ENCODE peak calls at places on chromosome 11, in six cellular contexts. One of them, this sample, is unnamed.

GRCh38 chr11:35009191-35009940 is 92.9 kb downstream of the PDHX start:
- DNase-seq in body of pancreas: peak; percentile 66
- DNase-seq in fibroblast of lung: peak; percentile 87
- DNase-seq in heart left ventricle: no peak
- DNase-seq in BJ: no peak
- DNase-seq in WERI-Rb-1: no peak
- DNase-seq in this sample: no peak

GRCh38 chr11:83007909-83008580 is 63.7 kb downstream of the RAB30 start:
- DNase-seq in body of pancreas: peak; percentile 61
- DNase-seq in fibroblast of lung: peak; percentile 43
- DNase-seq in heart left ventricle: peak; percentile 76
- DNase-seq in BJ: no peak
- DNase-seq in WERI-Rb-1: peak; percentile 94
- DNase-seq in this sample: no peak

GRCh38 chr11:115379528-115379927 is 124.7 kb downstream of the CADM1 start:
- DNase-seq in body of pancreas: no peak
- DNase-seq in fibroblast of lung: no peak
- DNase-seq in heart left ventricle: no peak
- DNase-seq in BJ: no peak
- DNase-seq in WERI-Rb-1: no peak
- DNase-seq in this sample: no peak

GRCh38 chr11:38839076-38839475 is 2241.0 kb upstream of the RAG2 start:
- DNase-seq in body of pancreas: no peak
- DNase-seq in fibroblast of lung: no peak
- DNase-seq in heart left ventricle: no peak
- DNase-seq in BJ: no peak
- DNase-seq in WERI-Rb-1: no peak
- DNase-seq in this sample: no peak

GRCh38 chr11:126543691-126544090 is 188.2 kb downstream of the ST3GAL4 start:
- DNase-seq in body of pancreas: no peak
- DNase-seq in fibroblast of lung: no peak
- DNase-seq in heart left ventricle: no peak
- DNase-seq in BJ: no peak
- DNase-seq in WERI-Rb-1: no peak
- DNase-seq in this sample: no peak

GRCh38 chr11:77547863-77548551 is 41.7 kb upstream of the AQP11 start:
- DNase-seq in body of pancreas: peak; percentile 33
- DNase-seq in fibroblast of lung: peak; percentile 60
- DNase-seq in heart left ventricle: no peak
- DNase-seq in BJ: no peak
- DNase-seq in WERI-Rb-1: peak; percentile 42
- DNase-seq in this sample: peak; percentile 21

GRCh38 chr11:96827164-96827563 is 437.4 kb downstream of the JRKL start:
- DNase-seq in body of pancreas: no peak
- DNase-seq in fibroblast of lung: peak; percentile 22
- DNase-seq in heart left ventricle: no peak
- DNase-seq in BJ: no peak
- DNase-seq in WERI-Rb-1: peak; percentile 50
- DNase-seq in this sample: no peak

GRCh38 chr11:2892215-2893020 is 6.8 kb upstream of the CDKN1C start:
- DNase-seq in body of pancreas: no peak
- DNase-seq in fibroblast of lung: peak; percentile 40
- DNase-seq in heart left ventricle: peak; percentile 79
- DNase-seq in BJ: no peak
- DNase-seq in WERI-Rb-1: peak; percentile 78
- DNase-seq in this sample: no peak

GRCh38 chr11:61955031-61955415 is 4.9 kb downstream of the BEST1 start:
- DNase-seq in body of pancreas: no peak
- DNase-seq in fibroblast of lung: peak; percentile 53
- DNase-seq in heart left ventricle: peak; percentile 84
- DNase-seq in BJ: peak; percentile 48
- DNase-seq in WERI-Rb-1: peak; percentile 62
- DNase-seq in this sample: no peak
- TF ChIP-seq CTCF in body of pancreas: no peak
- TF ChIP-seq CTCF in fibroblast of lung: no peak
- TF ChIP-seq CTCF in heart left ventricle: no peak
- TF ChIP-seq CTCF in BJ: peak; percentile 51
- TF ChIP-seq CTCF in WERI-Rb-1: no peak
- TF ChIP-seq CTCF in this sample: peak; percentile 54

GRCh38 chr11:61793829-61794204 is 1.1 kb downstream of the FEN1 start:
- DNase-seq in body of pancreas: no peak
- DNase-seq in fibroblast of lung: no peak
- DNase-seq in heart left ventricle: peak; percentile 10
- DNase-seq in BJ: no peak
- DNase-seq in WERI-Rb-1: no peak
- DNase-seq in this sample: no peak
- H3K4me3 ChIP-seq in body of pancreas: no peak overlapping the region
- H3K4me3 ChIP-seq in fibroblast of lung: peak overlapping the region; percentile 100
- H3K4me3 ChIP-seq in heart left ventricle: no peak overlapping the region
- H3K4me3 ChIP-seq in BJ: no peak overlapping the region
- H3K4me3 ChIP-seq in WERI-Rb-1: peak overlapping the region; percentile 98
- H3K4me3 ChIP-seq in this sample: peak overlapping the region; percentile 98

DNA sequence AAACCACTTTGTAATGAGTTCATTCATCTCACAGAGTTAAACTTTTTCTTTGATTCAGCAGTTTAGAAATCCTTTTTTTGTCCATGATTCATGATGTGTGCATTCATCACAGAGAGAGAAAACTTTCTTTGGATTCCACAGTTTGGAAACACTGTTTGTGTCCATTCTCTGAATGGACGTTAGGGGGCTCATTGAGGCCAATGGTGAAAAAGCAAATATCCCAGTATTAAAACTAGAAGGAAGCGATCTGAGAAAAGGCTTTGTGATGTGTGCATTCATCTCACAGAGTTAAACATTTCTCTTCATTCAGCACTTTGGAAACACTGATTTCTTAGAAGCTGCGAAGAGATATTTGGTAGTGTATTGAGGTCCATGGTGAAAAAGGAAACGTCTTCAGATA is 155.6 kb upstream of the TRIM48 start:
- DNase-seq in body of pancreas: no peak
- DNase-seq in fibroblast of lung: no peak
- DNase-seq in heart left ventricle: no peak
- DNase-seq in BJ: no peak
- DNase-seq in WERI-Rb-1: no peak
- DNase-seq in this sample: no peak
- TF ChIP-seq CTCF in body of pancreas: no peak
- TF ChIP-seq CTCF in fibroblast of lung: no peak
- TF ChIP-seq CTCF in heart left ventricle: no peak
- TF ChIP-seq CTCF in BJ: no peak
- TF ChIP-seq CTCF in WERI-Rb-1: no peak
- TF ChIP-seq CTCF in this sample: no peak

DNA sequence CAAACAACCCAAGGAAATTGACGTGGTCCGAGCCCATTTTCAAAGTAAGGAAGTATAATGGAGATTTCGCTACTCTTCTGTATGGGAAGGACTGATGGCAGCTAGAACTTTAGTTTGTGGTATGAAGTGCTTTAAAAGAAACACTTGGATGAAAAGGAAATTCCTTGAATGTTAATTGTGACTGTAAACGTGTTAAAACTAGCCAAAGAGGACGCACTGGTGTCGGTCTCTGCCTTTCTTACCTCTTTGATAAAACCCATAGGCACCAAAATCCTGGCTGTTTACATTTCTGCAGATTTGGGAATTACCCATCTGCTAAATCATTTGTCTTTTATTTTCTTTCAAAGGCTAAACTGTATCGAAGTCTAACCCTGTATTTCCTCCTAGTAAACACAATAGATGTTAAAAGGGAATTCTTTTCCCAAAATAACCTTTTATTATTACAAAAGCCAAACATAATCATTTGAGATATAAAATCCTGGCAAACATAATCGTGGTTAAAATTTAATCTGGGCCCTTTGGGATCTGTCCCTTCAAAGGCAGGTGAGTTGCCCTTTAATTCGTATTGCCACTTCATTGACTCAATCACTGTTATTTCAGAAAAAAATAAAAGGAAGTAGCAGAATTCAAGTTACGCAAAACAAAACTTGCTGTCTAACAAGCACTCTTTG is 2.4 kb downstream of the RASSF10 start:
- DNase-seq in body of pancreas: no peak
- DNase-seq in fibroblast of lung: no peak
- DNase-seq in heart left ventricle: no peak
- DNase-seq in BJ: no peak
- DNase-seq in WERI-Rb-1: no peak
- DNase-seq in this sample: no peak
- H3K4me3 ChIP-seq in body of pancreas: no peak overlapping the region
- H3K4me3 ChIP-seq in fibroblast of lung: no peak overlapping the region
- H3K4me3 ChIP-seq in heart left ventricle: peak overlapping the region; percentile 45
- H3K4me3 ChIP-seq in BJ: no peak overlapping the region
- H3K4me3 ChIP-seq in WERI-Rb-1: no peak overlapping the region
- H3K4me3 ChIP-seq in this sample: no peak overlapping the region

GRCh38 chr11:47918370-47918690 is 62.0 kb upstream of the PTPRJ start:
- DNase-seq in body of pancreas: no peak
- DNase-seq in fibroblast of lung: no peak
- DNase-seq in heart left ventricle: no peak
- DNase-seq in BJ: no peak
- DNase-seq in WERI-Rb-1: no peak
- DNase-seq in this sample: no peak

GRCh38 chr11:47918882-47919495 is 61.4 kb upstream of the PTPRJ start:
- DNase-seq in body of pancreas: no peak
- DNase-seq in fibroblast of lung: peak; percentile 61
- DNase-seq in heart left ventricle: no peak
- DNase-seq in BJ: no peak
- DNase-seq in WERI-Rb-1: no peak
- DNase-seq in this sample: no peak

GRCh38 chr11:47924184-47924671 is 56.1 kb upstream of the PTPRJ start:
- DNase-seq in body of pancreas: peak; percentile 91
- DNase-seq in fibroblast of lung: peak; percentile 84
- DNase-seq in heart left ventricle: no peak
- DNase-seq in BJ: peak; percentile 59
- DNase-seq in WERI-Rb-1: no peak
- DNase-seq in this sample: no peak

GRCh38 chr11:47928426-47928825 is 51.9 kb upstream of the PTPRJ start:
- DNase-seq in body of pancreas: no peak
- DNase-seq in fibroblast of lung: no peak
- DNase-seq in heart left ventricle: no peak
- DNase-seq in BJ: no peak
- DNase-seq in WERI-Rb-1: no peak
- DNase-seq in this sample: no peak

GRCh38 chr11:47923667-47924066 is 56.7 kb upstream of the PTPRJ start:
- DNase-seq in body of pancreas: peak; percentile 49
- DNase-seq in fibroblast of lung: peak; percentile 48
- DNase-seq in heart left ventricle: no peak
- DNase-seq in BJ: no peak
- DNase-seq in WERI-Rb-1: no peak
- DNase-seq in this sample: no peak
- TF ChIP-seq CTCF in body of pancreas: no peak
- TF ChIP-seq CTCF in fibroblast of lung: no peak
- TF ChIP-seq CTCF in heart left ventricle: no peak
- TF ChIP-seq CTCF in BJ: no peak
- TF ChIP-seq CTCF in WERI-Rb-1: no peak
- TF ChIP-seq CTCF in this sample: no peak